ENCODE peak calls at places on chromosomes 2 and 18, in four cellular contexts. T is stomach, P is T-helper 1 cell, C is nucleus accumbens. F is an unnamed sample.
A peak's percentile ranks its signal among the peaks of the same experiment; 100 is the strongest.

GRCh38 chr2:240396623-240397541 is 38.6 kb upstream of the GPC1 start:
- DNase-seq in T (no peak), P (no peak), C (no peak), F (no peak)

GRCh38 chr2:224801360-224801759 is 85.2 kb upstream of the CCDC195 start:
- DNase-seq in T (no peak), P (no peak), C (no peak), F (no peak)

GRCh38 chr18:69936191-69936558 is 11.5 kb downstream of the CD226 start:
- DNase-seq in T (no peak), P (no peak), C (no peak), F (no peak)

GRCh38 chr18:37253424-37254255 is 312.0 kb downstream of the CELF4 start:
- DNase-seq in T (peak; percentile 63), P (no peak), C (no peak), F (no peak)

GRCh38 chr2:35794766-35795448 is 560.7 kb upstream of the CRIM1 start:
- DNase-seq in T (no peak), P (no peak), C (no peak), F (no peak)

GRCh38 chr2:190696792-190697398 is 48.0 kb downstream of the NAB1 start:
- DNase-seq in T (no peak), P (no peak), C (no peak), F (no peak)

GRCh38 chr2:40287201-40287600 is 164.7 kb downstream of the SLC8A1 start:
- DNase-seq in T (no peak), P (no peak), C (no peak), F (no peak)

GRCh38 chr2:214069254-214069653 is 341.6 kb upstream of the VWC2L start:
- DNase-seq in T (no peak), P (no peak), C (no peak), F (no peak)

GRCh38 chr18:48834421-48835011 is 116.2 kb downstream of the SMAD7 start:
- DNase-seq in T (peak; percentile 56), P (peak; percentile 65), C (no peak), F (peak; percentile 60)

GRCh38 chr2:230981704-230982103 is 14.2 kb upstream of the SPATA3 start:
- DNase-seq in T (no peak), P (no peak), C (no peak), F (no peak)

GRCh38 chr2:120261387-120262006 is 8.8 kb downstream of the RALB start:
- DNase-seq in T (no peak), P (no peak), C (no peak), F (no peak)

GRCh38 chr2:28521663-28522062 is 25.8 kb downstream of the PLB1 start:
- DNase-seq in T (no peak), P (no peak), C (no peak), F (no peak)

GRCh38 chr2:68917034-68917718 is 35.5 kb downstream of the GKN2 start:
- DNase-seq in T (no peak), P (no peak), C (no peak), F (no peak)

GRCh38 chr2:23519334-23519651 is 134.3 kb downstream of the KLHL29 start:
- DNase-seq in T (no peak), P (no peak), C (no peak), F (no peak)

GRCh38 chr2:71667256-71668182 is 214.2 kb downstream of the DYSF start:
- DNase-seq in T (no peak), P (no peak), C (no peak), F (no peak)

GRCh38 chr18:38453880-38454279 is 888.3 kb upstream of the CELF4 start:
- DNase-seq in T (no peak), P (no peak), C (no peak), F (no peak)

GRCh38 chr2:170739048-170739447 is 23.9 kb downstream of the SP5 start:
- DNase-seq in T (no peak), P (no peak), C (no peak), F (no peak)

GRCh38 chr2:222864296-222864695 is 3.5 kb downstream of the ACSL3 start:
- DNase-seq in T (no peak), P (no peak), C (no peak), F (no peak)

GRCh38 chr2:234674781-234675201 is 177.9 kb upstream of the ARL4C start:
- DNase-seq in T (no peak), P (no peak), C (no peak), F (no peak)

GRCh38 chr2:60553992-60554648 is 666 bp upstream of the BCL11A start:
- DNase-seq in T (no peak), P (no peak), C (no peak), F (no peak)

GRCh38 chr18:37509600-37509999 is 56.0 kb downstream of the CELF4 start:
- DNase-seq in T (no peak), P (no peak), C (no peak), F (no peak)

GRCh38 chr2:133711226-133711625 is 143.0 kb upstream of the NCKAP5 start:
- DNase-seq in T (no peak), P (no peak), C (no peak), F (no peak)

GRCh38 chr2:105329561-105330495 is at the start of gene TGFBRAP1:
- DNase-seq in T (peak; percentile 71), P (peak; percentile 38), C (no peak), F (peak; percentile 38)

GRCh38 chr2:237672731-237673129 is 45.3 kb downstream of the LRRFIP1 start:
- DNase-seq in T (no peak), P (no peak), C (no peak), F (no peak)

GRCh38 chr2:69483696-69484095 is 46.5 kb upstream of the NFU1 start:
- DNase-seq in T (no peak), P (no peak), C (no peak), F (no peak)

GRCh38 chr2:238916875-238917590 is 69.1 kb downstream of the TWIST2 start:
- DNase-seq in T (no peak), P (no peak), C (no peak), F (no peak)

GRCh38 chr18:13453714-13454113 is 235.2 kb downstream of the LDLRAD4 start:
- DNase-seq in T (peak; percentile 20), P (no peak), C (peak; percentile 33), F (no peak)

GRCh38 chr2:128345436-128346165 is 26.9 kb upstream of the HS6ST1 start:
- DNase-seq in T (no peak), P (no peak), C (no peak), F (no peak)